ENCODE peak calls at places on chromosomes 7 and 10, in nine cellular contexts. R is fibroblast of pulmonary artery, Y is bronchial epithelial cell, X is AG09319, G is lower leg skin, T is tibial artery, H is GM20000, I is neural crest cell, D is spleen. S is an unnamed sample.

GRCh38 chr10:98030093-98030821 is at the start of gene CRTAC1:
- DNase-seq in G (peak), X (no peak), Y (no peak), D (no peak), R (peak), I (peak), H (peak), T (peak), S (no peak)

GRCh38 chr10:119401671-119402395 is 140.7 kb downstream of the RGS10 start:
- DNase-seq in H (no peak), I (no peak), R (peak), G (peak), D (no peak), T (peak), Y (peak), X (peak), S (no peak)

GRCh38 chr10:93142534-93142933 is 68.8 kb downstream of the CYP26A1 start:
- DNase-seq in D (no peak), X (no peak), H (no peak), Y (no peak), I (no peak), T (no peak), R (no peak), G (no peak), S (no peak)

GRCh38 chr10:18229839-18230238 is 89.6 kb downstream of the CACNB2 start:
- DNase-seq in T (no peak), X (no peak), D (no peak), G (no peak), Y (peak), H (no peak), I (no peak), R (no peak), S (no peak)

GRCh38 chr10:120369831-120370230 is 87.2 kb upstream of the PLPP4 start:
- DNase-seq in G (no peak), X (no peak), T (no peak), D (no peak), H (no peak), I (no peak), R (no peak), Y (no peak), S (no peak)

GRCh38 chr10:100881552-100882250 is 31.1 kb upstream of the SLF2 start:
- DNase-seq in Y (no peak), G (no peak), H (no peak), X (no peak), D (no peak), R (no peak), T (no peak), I (no peak), S (no peak)

GRCh38 chr7:83211685-83212084 is 49.0 kb upstream of the PCLO start:
- DNase-seq in I (no peak), Y (no peak), R (no peak), H (no peak), X (no peak), D (no peak), T (no peak), G (no peak), S (no peak)

GRCh38 chr10:95276367-95277200 is 14.2 kb downstream of the PDLIM1 start:
- DNase-seq in X (no peak), G (no peak), I (no peak), R (peak), H (no peak), T (no peak), Y (peak), D (no peak), S (no peak)

GRCh38 chr7:72538147-72538546 is 126.0 kb upstream of the CALN1 start:
- DNase-seq in X (no peak), R (no peak), H (no peak), I (no peak), G (no peak), Y (no peak), D (no peak), T (no peak), S (no peak)

GRCh38 chr10:22339761-22340361 is 5.4 kb upstream of the SPAG6 start:
- DNase-seq in D (no peak), H (peak), I (no peak), R (peak), Y (peak), X (no peak), G (no peak), T (no peak), S (no peak)

GRCh38 chr7:1685000-1685624 is 15.0 kb downstream of the ELFN1 start:
- DNase-seq in R (no peak), T (no peak), H (no peak), D (no peak), G (no peak), I (no peak), Y (no peak), X (no peak), S (no peak)

GRCh38 chr10:61262486-61263261 is 190.5 kb downstream of the TMEM26 start:
- DNase-seq in X (peak), D (no peak), G (no peak), Y (peak), R (no peak), T (no peak), I (no peak), H (no peak), S (no peak)

GRCh38 chr7:18224138-18224537 is 196.5 kb upstream of the PRPS1L1 start:
- DNase-seq in X (no peak), I (no peak), R (no peak), G (no peak), D (no peak), T (no peak), H (no peak), Y (no peak), S (no peak)

GRCh38 chr10:50281210-50281966 is 30.1 kb upstream of the ASAH2 start:
- DNase-seq in G (no peak), H (no peak), D (no peak), R (no peak), Y (no peak), I (no peak), T (no peak), X (no peak), S (no peak)

GRCh38 chr7:33854951-33855350 is 50.4 kb upstream of the BMPER start:
- DNase-seq in X (no peak), Y (no peak), G (no peak), H (no peak), R (peak), D (no peak), I (no peak), T (no peak), S (no peak)

GRCh38 chr10:87761892-87762291 is 56.1 kb downstream of the ATAD1 start:
- DNase-seq in X (no peak), D (no peak), H (peak), I (no peak), G (no peak), Y (peak), R (peak), T (no peak), S (no peak)

GRCh38 chr7:17680943-17681351 is 259.3 kb downstream of the SNX13 start:
- DNase-seq in G (no peak), I (no peak), T (no peak), Y (peak), H (no peak), D (no peak), X (no peak), R (peak), S (no peak)

GRCh38 chr7:15507708-15508107 is 54.1 kb downstream of the AGMO start:
- DNase-seq in I (no peak), H (no peak), G (no peak), T (no peak), R (no peak), X (no peak), Y (no peak), D (no peak), S (no peak)

GRCh38 chr7:69598081-69598486 is at the start of gene AUTS2:
- DNase-seq in T (peak), H (peak), X (peak), R (peak), G (peak), D (peak), Y (no peak), I (peak), S (peak)

GRCh38 chr10:88952647-88953111 is at the start of gene ACTA2:
- DNase-seq in H (no peak), R (peak), T (peak), Y (no peak), D (no peak), G (no peak), X (no peak), I (no peak), S (no peak)

DNA sequence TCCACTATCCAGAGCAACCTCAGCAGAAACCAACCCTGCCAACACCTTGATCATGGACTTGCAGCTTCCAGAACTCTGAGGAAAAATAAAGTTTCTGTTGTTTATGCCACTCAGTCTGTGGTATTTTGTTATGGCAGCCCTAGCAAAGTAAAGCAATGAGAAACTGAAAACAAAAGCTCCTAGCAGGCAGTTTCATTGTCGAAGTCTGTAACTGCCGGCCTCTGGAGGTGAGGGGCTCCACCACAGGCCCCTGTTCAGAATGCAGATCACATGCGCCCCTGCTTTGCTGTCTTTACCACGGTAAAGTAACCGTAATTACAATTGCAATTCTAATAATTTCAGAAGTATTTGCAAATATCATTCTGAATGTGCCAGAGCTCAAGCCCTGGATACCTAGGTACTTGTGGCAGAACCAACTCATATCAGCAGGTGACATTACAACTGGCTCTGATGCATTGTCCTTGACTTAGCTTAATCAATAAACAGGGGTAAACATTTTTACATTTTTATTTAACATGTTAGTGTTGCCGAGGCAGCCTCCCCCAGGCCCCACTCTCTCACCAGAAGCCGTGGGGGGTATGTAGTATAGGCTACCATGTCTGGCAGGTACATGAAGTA is 193.2 kb downstream of the ELMO1 start:
- DNase-seq in H (no peak), I (no peak), D (no peak), R (no peak), Y (no peak), G (no peak), X (no peak), T (no peak), S (no peak)
- TF ChIP-seq CTCF in H (no peak), I (no peak), D (no peak), R (no peak), Y (no peak), G (no peak), X (no peak), T (no peak), S (no peak)

GRCh38 chr7:2689951-2690705 is 2.1 kb downstream of the AMZ1 start:
- DNase-seq in R (peak), T (no peak), X (no peak), Y (no peak), D (no peak), I (no peak), H (no peak), G (no peak), S (no peak)
- TF ChIP-seq CTCF in R (no peak), T (no peak), X (no peak), Y (no peak), D (no peak), I (no peak), H (no peak), G (no peak), S (no peak)

GRCh38 chr10:31467791-31468535 is 148.9 kb downstream of the ZEB1 start:
- DNase-seq in I (no peak), R (peak), X (no peak), D (no peak), G (no peak), T (no peak), H (no peak), Y (peak), S (no peak)
- TF ChIP-seq CTCF in I (peak), R (peak), X (no peak), D (no peak), G (no peak), T (no peak), H (no peak), Y (peak), S (no peak)

DNA sequence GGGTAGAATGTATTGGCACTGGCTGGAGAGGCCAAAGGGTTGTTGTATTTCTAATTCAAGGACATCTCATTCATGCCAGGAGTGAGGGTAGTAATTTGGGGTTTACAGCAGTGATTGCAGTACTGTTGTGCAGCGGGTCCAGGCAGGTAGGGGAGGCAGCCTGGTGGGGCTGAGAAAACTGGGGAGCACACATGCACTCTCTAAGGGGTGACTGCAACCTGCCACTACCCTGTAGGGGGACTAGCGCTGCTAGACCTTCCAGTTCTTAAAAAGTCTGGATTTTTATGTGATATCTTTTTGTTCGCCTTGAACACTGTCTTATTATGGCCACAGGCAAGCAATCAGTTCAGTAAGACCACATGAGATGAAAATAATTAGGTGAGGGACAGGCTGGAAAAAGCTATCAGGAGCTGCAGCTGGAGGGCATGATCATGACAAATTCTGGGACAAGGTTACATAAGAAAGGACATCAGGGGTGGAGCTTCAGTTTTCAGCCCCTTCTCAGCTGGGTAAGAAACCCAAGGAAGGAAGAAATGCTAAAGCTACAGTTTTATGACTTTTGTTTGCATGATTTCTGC is 149.0 kb downstream of the ARHGAP21 start:
- DNase-seq in R (no peak), I (no peak), G (no peak), Y (no peak), D (no peak), H (no peak), T (no peak), X (no peak), S (no peak)
- TF ChIP-seq CTCF in R (no peak), I (no peak), G (no peak), Y (no peak), D (no peak), H (no peak), T (no peak), X (no peak), S (no peak)

DNA sequence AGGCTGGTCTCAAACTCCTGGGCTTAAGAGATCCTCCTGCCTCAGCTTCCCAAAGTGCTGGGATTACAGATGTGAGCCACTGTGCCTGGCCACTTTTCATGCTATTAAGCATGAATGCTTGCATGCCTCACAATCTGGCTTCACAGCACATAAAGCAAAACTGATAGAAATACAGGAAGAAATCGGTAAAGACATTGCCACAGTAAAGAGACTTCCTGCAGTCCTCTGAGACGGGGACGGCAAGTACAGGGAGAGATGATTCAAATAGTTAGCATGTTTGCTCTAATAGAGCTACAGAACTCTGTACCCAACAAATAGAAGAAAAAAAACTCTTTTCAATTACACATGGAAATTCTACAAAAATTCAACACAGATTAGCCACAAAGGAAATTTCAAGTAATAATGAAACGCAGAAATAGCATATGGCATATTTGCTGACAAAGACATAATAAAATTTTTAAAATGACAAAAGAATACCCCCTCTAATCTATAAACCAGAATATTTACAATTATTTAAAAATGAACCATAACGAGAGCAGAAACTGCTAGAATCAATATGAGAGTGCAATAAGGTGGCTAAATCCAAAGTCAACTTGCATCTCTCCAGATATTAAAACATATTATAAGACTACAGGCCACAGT is 32.3 kb downstream of the CARD11 start:
- DNase-seq in D (no peak), H (no peak), Y (no peak), G (no peak), I (no peak), T (no peak), R (no peak), X (no peak), S (no peak)
- TF ChIP-seq CTCF in D (no peak), H (no peak), Y (no peak), G (no peak), I (no peak), T (no peak), R (no peak), X (no peak), S (no peak)

GRCh38 chr10:129495697-129496096 is 28.7 kb downstream of the MGMT start:
- DNase-seq in T (no peak), Y (no peak), D (no peak), R (no peak), H (no peak), I (no peak), G (no peak), X (no peak), S (peak)

GRCh38 chr10:129500617-129501339 is 33.7 kb downstream of the MGMT start:
- DNase-seq in T (no peak), Y (peak), H (no peak), R (no peak), G (no peak), X (no peak), D (no peak), I (no peak), S (no peak)

GRCh38 chr10:129501652-129502436 is 34.8 kb downstream of the MGMT start:
- DNase-seq in G (no peak), D (no peak), I (no peak), R (no peak), X (no peak), T (no peak), H (peak), Y (peak), S (no peak)

GRCh38 chr10:129496995-129497394 is 30.0 kb downstream of the MGMT start:
- DNase-seq in T (no peak), X (no peak), G (no peak), I (no peak), R (no peak), Y (no peak), D (no peak), H (no peak), S (no peak)

DNA sequence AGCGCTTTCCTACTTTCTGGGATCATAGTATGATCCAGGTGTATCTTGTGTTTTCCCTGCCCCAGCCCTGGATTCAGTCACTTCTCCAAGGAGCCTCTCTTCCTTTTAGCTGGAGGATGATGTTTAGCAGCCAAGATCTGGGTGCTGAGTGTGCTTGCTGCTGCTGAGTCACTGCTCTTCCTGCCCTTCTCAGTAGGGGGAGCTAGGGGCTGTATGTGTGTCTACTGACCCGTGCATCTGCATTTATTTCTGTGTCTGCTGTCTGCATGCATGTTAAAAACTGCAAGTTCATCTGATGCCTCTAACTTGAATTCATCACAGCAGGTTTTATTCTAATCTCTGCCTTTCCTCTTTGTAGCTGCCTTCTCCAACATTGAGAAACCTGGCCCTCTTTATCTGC is 31.6 kb downstream of the MGMT start:
- DNase-seq in D (no peak), G (no peak), H (no peak), I (no peak), T (no peak), R (no peak), X (no peak), Y (no peak), S (no peak)
- TF ChIP-seq CTCF in D (no peak), G (no peak), H (no peak), I (no peak), T (no peak), R (no peak), X (no peak), Y (peak), S (no peak)

GRCh38 chr10:76649723-76650127 is 987.9 kb downstream of the KCNMA1 start:
- DNase-seq in H (no peak), I (no peak), Y (peak), G (peak), X (peak), T (no peak), R (peak), D (no peak), S (no peak)
- TF ChIP-seq CTCF in H (no peak), I (no peak), Y (no peak), G (no peak), X (no peak), T (no peak), R (no peak), D (no peak), S (no peak)

GRCh38 chr10:34732926-34733325 is 82.2 kb downstream of the PARD3 start:
- DNase-seq in H (no peak), T (no peak), X (no peak), I (no peak), D (no peak), Y (peak), R (peak), G (no peak), S (no peak)
- TF ChIP-seq CTCF in H (no peak), T (no peak), X (peak), I (peak), D (no peak), Y (peak), R (peak), G (no peak), S (peak)

GRCh38 chr7:140691368-140692045 is 5.0 kb upstream of the NDUFB2 start:
- DNase-seq in D (peak), X (no peak), G (no peak), T (no peak), Y (no peak), I (no peak), R (no peak), H (no peak), S (peak)

GRCh38 chr7:140685407-140686087 is 11.0 kb upstream of the NDUFB2 start:
- DNase-seq in Y (no peak), I (no peak), H (no peak), G (no peak), D (peak), R (no peak), X (no peak), T (no peak), S (peak)

GRCh38 chr7:140688341-140688740 is 8.2 kb upstream of the NDUFB2 start:
- DNase-seq in R (no peak), G (no peak), T (no peak), H (no peak), I (no peak), X (no peak), D (peak), Y (no peak), S (peak)

GRCh38 chr7:140686921-140687320 is 9.6 kb upstream of the NDUFB2 start:
- DNase-seq in I (no peak), H (no peak), D (peak), T (no peak), G (no peak), X (no peak), R (no peak), Y (no peak), S (peak)

GRCh38 chr7:140689199-140690152 is 7.0 kb upstream of the NDUFB2 start:
- DNase-seq in X (no peak), T (no peak), G (no peak), H (no peak), Y (no peak), D (peak), I (no peak), R (no peak), S (peak)
- TF ChIP-seq CTCF in X (no peak), T (no peak), G (no peak), H (no peak), Y (no peak), D (no peak), I (no peak), R (no peak), S (no peak)